ENCODE peak calls at places on chromosome 12, in four cellular contexts. J, V, Z and N are unnamed samples.

GRCh38 chr12:79420146-79420618 is 270.6 kb downstream of the PAWR start:
- DNase-seq in J (no peak), V (no peak), Z (peak), N (no peak)

GRCh38 chr12:52527121-52527800 is 7.1 kb upstream of the KRT5 start:
- DNase-seq in J (no peak), V (no peak), Z (no peak), N (no peak)

GRCh38 chr12:95796225-95796981 is 5.8 kb upstream of the NTN4 start:
- DNase-seq in J (no peak), V (no peak), Z (peak), N (no peak)

GRCh38 chr12:68641138-68641537 is 30.4 kb downstream of the RAP1B start:
- DNase-seq in J (peak), V (no peak), Z (no peak), N (no peak)

GRCh38 chr12:30823140-30823669 is 68.5 kb upstream of the CAPRIN2 start:
- DNase-seq in J (no peak), V (no peak), Z (no peak), N (no peak)

GRCh38 chr12:23096321-23096720 is 471.4 kb downstream of the ETNK1 start:
- DNase-seq in J (no peak), V (no peak), Z (no peak), N (no peak)

GRCh38 chr12:130041983-130042812 is 120.1 kb upstream of the FZD10 start:
- DNase-seq in J (no peak), V (peak), Z (no peak), N (peak)

GRCh38 chr12:90854136-90854689 is 100.8 kb downstream of the CCER1 start:
- DNase-seq in J (no peak), V (peak), Z (peak), N (peak)

GRCh38 chr12:9756174-9756573 is 4.5 kb downstream of the CD69 start:
- DNase-seq in J (no peak), V (no peak), Z (no peak), N (no peak)

GRCh38 chr12:79933580-79934264 is 1.2 kb downstream of the PPP1R12A start:
- DNase-seq in J (no peak), V (peak), Z (no peak), N (peak)

GRCh38 chr12:69500631-69501030 is 30.4 kb downstream of the FRS2 start:
- DNase-seq in J (no peak), V (no peak), Z (no peak), N (no peak)

GRCh38 chr12:108642269-108642870 is 8.7 kb upstream of the SELPLG start:
- DNase-seq in J (no peak), V (no peak), Z (no peak), N (no peak)

GRCh38 chr12:118065380-118065779 is 4.4 kb upstream of the WSB2 start:
- DNase-seq in J (no peak), V (no peak), Z (no peak), N (no peak)

GRCh38 chr12:116700066-116700465 is 37.8 kb downstream of the SPRING1 start:
- DNase-seq in J (no peak), V (no peak), Z (no peak), N (no peak)
- TF ChIP-seq NFIC in J (no peak), V (no peak), Z (no peak), N (no peak)

DNA sequence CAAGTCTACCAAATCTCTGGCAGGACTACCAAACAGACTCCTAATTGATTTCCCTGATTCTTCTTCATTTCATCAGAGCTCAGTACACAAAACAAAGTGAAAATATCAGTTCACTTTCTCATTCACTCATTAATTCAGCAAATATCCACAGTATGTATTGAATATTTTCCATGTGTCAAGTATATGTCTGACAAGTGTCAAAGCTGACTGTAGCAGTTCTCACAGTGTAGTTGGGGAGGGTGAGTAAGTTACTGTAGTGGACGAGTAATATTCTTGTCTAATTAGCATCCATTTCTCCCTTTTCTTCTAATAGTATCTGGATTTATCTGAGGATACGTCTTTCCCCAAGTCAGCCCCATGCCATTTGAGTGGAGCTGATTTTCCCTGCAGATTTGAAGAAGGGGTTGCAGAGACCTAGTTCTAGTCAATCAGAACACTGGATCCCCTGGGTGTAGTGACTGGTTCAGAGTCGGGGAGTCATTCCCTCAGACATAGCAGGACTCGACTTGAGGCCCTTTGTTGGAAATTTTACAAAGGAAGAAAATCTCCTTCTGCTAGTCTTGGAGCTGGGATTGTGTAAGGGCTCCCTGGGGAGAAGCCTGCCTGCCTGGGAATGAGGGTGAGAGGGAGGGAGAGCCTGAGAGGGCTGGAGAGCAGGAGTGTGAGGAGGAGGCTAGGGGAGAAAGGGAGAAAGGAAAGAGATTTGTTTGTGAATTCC is 51.4 kb downstream of the GRIP1 start:
- DNase-seq in J (no peak), V (no peak), Z (no peak), N (no peak)
- TF ChIP-seq NFIC in J (no peak), V (no peak), Z (no peak), N (no peak)

GRCh38 chr12:58509116-58509885 is 411.0 kb downstream of the LRIG3 start:
- DNase-seq in J (no peak), V (no peak), Z (no peak), N (no peak)
- TF ChIP-seq NFIC in J (no peak), V (no peak), Z (no peak), N (peak)

DNA sequence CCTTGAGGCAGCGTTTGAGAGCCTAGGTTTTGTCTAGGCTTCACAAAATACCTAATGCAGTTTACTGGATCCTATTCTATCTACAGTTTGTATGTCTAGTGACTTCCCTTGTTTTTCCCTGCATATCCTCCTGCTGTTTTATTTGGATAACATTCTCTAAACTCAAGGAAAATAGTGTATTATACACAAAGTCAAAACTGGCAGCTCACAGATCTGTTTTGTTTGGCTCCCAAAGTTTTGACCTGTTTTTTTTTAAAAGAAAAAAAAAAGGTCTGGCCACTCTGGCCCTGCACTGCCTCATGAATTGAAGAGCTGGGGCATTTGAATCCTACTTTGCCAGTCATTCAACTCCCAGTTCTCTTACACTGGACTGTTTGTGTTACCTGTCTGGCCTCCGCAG is 155.3 kb downstream of the KICS2 start:
- DNase-seq in J (no peak), V (no peak), Z (no peak), N (no peak)
- TF ChIP-seq NFIC in J (no peak), V (no peak), Z (no peak), N (no peak)

GRCh38 chr12:122227341-122227740 is 1.5 kb upstream of the DIABLO start:
- DNase-seq in J (no peak), V (no peak), Z (no peak), N (peak)
- TF ChIP-seq NFIC in J (no peak), V (no peak), Z (no peak), N (no peak)

GRCh38 chr12:132754555-132754954 is 7.1 kb downstream of the ANKLE2 start:
- DNase-seq in J (no peak), V (peak), Z (no peak), N (no peak)
- TF ChIP-seq NFIC in J (no peak), V (no peak), Z (no peak), N (no peak)